ENCODE peak calls at places on chromosomes 6 and 20, in five cellular contexts. L is fibroblast of the conjunctiva, B is fibroblast of mammary gland, F is Caki2, R is fibroblast of pulmonary artery. K is an unnamed sample.

GRCh38 chr6:37004044-37004984 is 1.1 kb upstream of the FGD2 start:
- DNase-seq in R (no peak), L (no peak), F (no peak), B (no peak), K (peak)

GRCh38 chr6:166369741-166370140 is 13.0 kb downstream of the MPC1 start:
- DNase-seq in L (no peak), R (no peak), B (no peak), F (no peak), K (no peak)

GRCh38 chr6:125753937-125754259 is 4.5 kb downstream of the HEY2 start:
- DNase-seq in B (no peak), F (no peak), L (no peak), R (no peak), K (no peak)

GRCh38 chr20:37777556-37777955 is 83.7 kb downstream of the CTNNBL1 start:
- DNase-seq in B (peak), F (no peak), R (peak), L (no peak), K (no peak)

GRCh38 chr6:108874470-108875160 is 26.4 kb downstream of the ARMC2 start:
- DNase-seq in R (peak), L (no peak), F (no peak), B (peak), K (no peak)

GRCh38 chr6:169292340-169293124 is 38.9 kb upstream of the THBS2 start:
- DNase-seq in L (peak), B (peak), F (peak), R (peak), K (peak)

GRCh38 chr6:113476937-113477839 is 380.0 kb upstream of the MARCKS start:
- DNase-seq in L (no peak), F (no peak), R (no peak), B (peak), K (peak)

GRCh38 chr20:23132930-23133559 is 46.9 kb upstream of the CD93 start:
- DNase-seq in F (no peak), B (no peak), R (peak), L (no peak), K (no peak)

GRCh38 chr6:121187833-121188200 is 146.5 kb downstream of the TBC1D32 start:
- DNase-seq in L (no peak), R (no peak), B (no peak), F (no peak), K (no peak)

GRCh38 chr6:31541059-31541657 is 645 bp downstream of the DDX39B start:
- DNase-seq in L (peak), F (peak), B (peak), R (peak), K (peak)

GRCh38 chr20:17848649-17849048 is 119.9 kb downstream of the SNX5 start:
- DNase-seq in B (no peak), F (no peak), L (no peak), R (no peak), K (peak)

GRCh38 chr6:161434921-161435411 is 161.1 kb upstream of the AGPAT4 start:
- DNase-seq in R (peak), F (peak), B (peak), L (peak), K (no peak)

GRCh38 chr6:39803872-39804271 is 11.7 kb downstream of the DAAM2 start:
- DNase-seq in B (no peak), R (no peak), L (no peak), F (no peak), K (no peak)

GRCh38 chr20:36833275-36834020 is 42.5 kb upstream of the TLDC2 start:
- DNase-seq in B (peak), F (no peak), R (no peak), L (no peak), K (no peak)

GRCh38 chr6:139472341-139473038 is 98.0 kb upstream of the CITED2 start:
- DNase-seq in L (peak), R (peak), F (no peak), B (peak), K (no peak)

GRCh38 chr20:50144362-50144761 is 9.2 kb downstream of the PEDS1 start:
- DNase-seq in L (peak), R (peak), F (peak), B (peak), K (no peak)

K was measured in NCI-H510A treated with DMSO at 0.1 percent for 48 hours.